ENCODE peak calls at places on chromosomes 13 and 19, in five cellular contexts. M, X, Q, A and L are unnamed samples.

GRCh38 chr13:50244913-50245574 is 229.8 kb downstream of the KCNRG start:
- DNase-seq in M (peak; percentile 74), X (no peak), Q (peak; percentile 67), A (no peak), L (peak; percentile 96)

GRCh38 chr13:99104396-99104795 is 96.3 kb upstream of the UBAC2 start:
- DNase-seq in A (no peak), X (no peak), M (peak; percentile 45), Q (no peak), L (no peak)

GRCh38 chr19:4256563-4256962 is 9.7 kb downstream of the YJU2 start:
- DNase-seq in X (no peak), A (no peak), Q (no peak), M (no peak), L (no peak)

GRCh38 chr19:17706750-17707181 is 12.5 kb upstream of the MAP1S start:
- DNase-seq in X (no peak), M (no peak), Q (no peak), A (no peak), L (peak; percentile 13)

GRCh38 chr13:51453308-51453958 is 597 bp upstream of the INTS6 start:
- DNase-seq in X (peak; percentile 75), Q (peak; percentile 83), A (peak; percentile 69), M (peak; percentile 75), L (no peak)

GRCh38 chr19:848457-848921 is 3.6 kb upstream of the ELANE start:
- DNase-seq in X (no peak), A (no peak), Q (no peak), M (no peak), L (no peak)

GRCh38 chr19:11578342-11579142 is 1.1 kb upstream of the ACP5 start:
- DNase-seq in M (peak; percentile 42), X (no peak), Q (peak; percentile 34), A (no peak), L (peak; percentile 17)

GRCh38 chr13:60790620-60791019 is 393.6 kb downstream of the TDRD3 start:
- DNase-seq in A (no peak), M (no peak), Q (no peak), X (no peak), L (no peak)

GRCh38 chr13:40784540-40784939 is 4.9 kb upstream of the SLC25A15 start:
- DNase-seq in X (no peak), Q (no peak), A (no peak), M (no peak), L (no peak)

GRCh38 chr13:66264976-66265375 is 965.2 kb downstream of the PCDH9 start:
- DNase-seq in X (no peak), M (no peak), A (no peak), Q (no peak), L (no peak)

GRCh38 chr13:101618440-101619187 is 166.1 kb downstream of the ITGBL1 start:
- DNase-seq in A (no peak), Q (no peak), M (no peak), X (no peak), L (no peak)

GRCh38 chr19:11814707-11815050 is 606 bp downstream of the ZNF440 start:
- DNase-seq in M (no peak), Q (no peak), X (no peak), A (no peak), L (peak; percentile 14)

GRCh38 chr19:35320285-35320706 is 8.7 kb upstream of the CD22 start:
- DNase-seq in Q (no peak), X (no peak), A (no peak), M (no peak), L (no peak)

GRCh38 chr19:55385236-55385748 is 440 bp upstream of the RPL28 start:
- DNase-seq in A (peak; percentile 100), X (peak; percentile 93), Q (peak; percentile 96), M (peak; percentile 94), L (peak; percentile 92)